ENCODE peak calls at places on chromosomes 6 and 20, in nine cellular contexts. E is effector memory CD4-positive, alpha-beta T cell; X is neural progenitor cell; Q is body of pancreas; T is PC-3; L is PC-9; S is adrenal gland; D is A549; G is OCI-LY7. C is an unnamed sample. For H3K4me1, the result is how much of the 10 kb centered on the place peaks cover.

GRCh38 chr20:44501448-44501847 is 20.4 kb downstream of the SERINC3 start:
- DNase-seq in L (no peak), S (peak), E (no peak), X (no peak), G (no peak), Q (no peak), D (no peak), T (no peak), C (no peak)

GRCh38 chr6:158752613-158753012 is 66.6 kb downstream of the EZR start:
- DNase-seq in E (no peak), G (peak), Q (peak), L (peak), T (no peak), X (peak), S (peak), D (no peak), C (no peak)

GRCh38 chr6:68039641-68040311 is 595.3 kb upstream of the ADGRB3 start:
- DNase-seq in S (no peak), E (no peak), D (no peak), Q (no peak), L (no peak), T (no peak), X (no peak), G (no peak), C (no peak)

GRCh38 chr6:24935753-24936152 is at the start of gene RIPOR2:
- DNase-seq in G (peak), Q (no peak), L (no peak), T (no peak), S (peak), D (peak), E (peak), X (peak), C (no peak)

GRCh38 chr6:118668761-118669411 is 17.5 kb upstream of the CEP85L start:
- DNase-seq in T (peak), D (no peak), L (peak), S (no peak), X (no peak), E (no peak), G (no peak), Q (no peak), C (peak)

GRCh38 chr6:88368071-88368787 is 202.1 kb upstream of the CNR1 start:
- DNase-seq in E (no peak), T (peak), D (peak), S (no peak), X (no peak), Q (no peak), L (no peak), G (no peak), C (no peak)

GRCh38 chr6:131255911-131256310 is 120.6 kb downstream of the AKAP7 start:
- DNase-seq in E (no peak), G (no peak), S (no peak), T (peak), L (peak), D (no peak), Q (no peak), X (no peak), C (no peak)

GRCh38 chr20:59331721-59332329 is 31.4 kb downstream of the EDN3 start:
- DNase-seq in L (no peak), T (no peak), G (no peak), E (no peak), Q (no peak), S (no peak), X (no peak), D (no peak), C (no peak)

GRCh38 chr6:93300661-93301060 is 118.7 kb downstream of the EPHA7 start:
- DNase-seq in E (no peak), D (no peak), Q (no peak), S (no peak), L (no peak), G (no peak), X (no peak), T (peak), C (no peak)

GRCh38 chr6:106213660-106214276 is 111.8 kb downstream of the ATG5 start:
- DNase-seq in T (no peak), G (no peak), X (no peak), Q (no peak), E (no peak), S (no peak), L (no peak), D (no peak), C (no peak)

DNA sequence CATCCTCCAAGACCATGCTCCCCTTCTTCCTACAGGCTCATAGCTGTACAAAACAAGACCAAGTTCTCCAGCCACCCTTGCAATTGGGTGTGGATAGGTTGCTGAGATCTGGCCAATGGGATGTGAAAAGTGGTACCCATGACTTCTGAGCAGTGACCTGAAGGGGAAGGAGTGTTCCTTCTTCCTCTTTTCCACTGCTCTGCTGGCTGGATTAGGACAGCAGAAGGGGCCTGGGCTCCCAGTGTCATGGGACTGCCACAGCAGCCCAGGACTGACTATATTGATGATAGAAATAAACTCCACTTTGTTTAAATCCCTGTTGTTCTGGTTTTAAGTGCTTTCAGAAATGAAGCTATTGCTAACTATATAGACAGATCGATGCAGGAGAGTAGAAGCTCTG is 64.8 kb downstream of the SLC22A23 start:
- DNase-seq in Q (no peak), E (no peak), G (no peak), T (no peak), L (no peak), X (no peak), D (no peak), S (peak), C (no peak)
- H3K4me1 ChIP-seq in Q (under half), E (under half), G (under half), T (under half), L (under half), X (under half), D (half or more), S (under half), C (under half)

DNA sequence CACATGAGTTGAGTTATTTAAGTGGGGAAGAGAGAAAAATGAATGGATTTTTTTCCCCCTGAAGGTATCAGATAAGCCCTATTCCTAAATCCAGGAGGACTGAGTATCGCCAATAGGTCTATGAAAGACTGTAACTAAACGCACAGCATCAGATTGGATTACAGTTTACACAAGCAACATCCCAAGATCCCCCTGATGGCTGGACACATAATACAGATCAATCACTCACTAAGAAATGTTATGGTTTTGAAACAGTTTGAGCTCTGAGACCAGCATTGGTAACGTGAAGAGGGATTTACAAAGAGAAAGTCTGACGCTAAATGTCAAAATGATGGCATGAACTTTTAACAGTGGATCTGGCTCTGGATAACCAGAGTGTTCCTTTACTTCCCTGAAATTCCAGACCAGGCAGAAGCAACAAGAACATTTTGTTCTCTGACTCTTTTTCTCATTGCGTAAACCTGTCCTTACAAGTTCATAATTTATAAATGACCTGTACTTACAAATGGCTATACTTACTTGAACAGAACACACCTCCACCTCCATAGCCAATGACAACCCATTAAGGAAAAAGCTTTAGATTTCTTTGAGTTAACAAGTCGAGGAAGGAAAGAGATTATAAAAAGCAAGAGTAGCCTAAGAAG is 131.8 kb upstream of the BEND3 start:
- DNase-seq in D (no peak), X (no peak), L (no peak), E (no peak), T (no peak), S (no peak), G (no peak), Q (no peak), C (no peak)
- H3K4me3 ChIP-seq in D (no peak), X (no peak), L (no peak), E (no peak), T (no peak), S (no peak), G (no peak), Q (no peak), C (no peak)

DNA sequence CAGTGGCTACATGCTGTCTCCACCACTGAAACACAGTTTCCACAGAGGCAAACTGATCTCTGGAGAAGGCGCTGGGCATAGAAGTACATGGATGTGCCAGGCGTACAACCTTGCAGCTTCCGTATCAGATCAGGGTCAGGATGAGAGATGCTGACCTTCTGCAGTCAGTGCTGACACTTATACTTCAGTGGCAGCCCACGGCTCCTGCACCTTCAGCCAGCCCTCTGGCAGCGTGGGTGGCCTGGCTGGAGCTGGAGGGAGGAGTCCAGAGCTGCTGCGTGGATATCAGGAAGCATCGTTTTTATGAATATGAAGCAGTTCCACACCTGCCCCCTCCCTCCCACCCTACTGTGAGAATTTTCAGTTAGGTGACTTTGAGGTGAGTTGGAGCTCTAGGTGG is 149.3 kb downstream of the CFAP61 start:
- DNase-seq in X (no peak), Q (no peak), L (no peak), S (no peak), E (no peak), T (no peak), D (no peak), G (no peak), C (no peak)
- H3K4me1 ChIP-seq in X (under half), Q (under half), L (under half), S (under half), E (under half), T (under half), D (under half), G (under half), C (under half)

GRCh38 chr6:7138921-7139358 is 31.2 kb downstream of the RREB1 start:
- DNase-seq in Q (peak), E (peak), T (peak), D (peak), X (peak), G (no peak), S (no peak), L (peak), C (no peak)

GRCh38 chr6:7138111-7138510 is 30.4 kb downstream of the RREB1 start:
- DNase-seq in X (no peak), D (no peak), Q (no peak), T (no peak), E (no peak), S (no peak), L (no peak), G (no peak), C (no peak)

GRCh38 chr6:7140631-7141366 is 33.0 kb downstream of the RREB1 start:
- DNase-seq in X (peak), E (peak), T (peak), G (peak), L (peak), Q (peak), S (peak), D (peak), C (peak)

GRCh38 chr6:7142228-7142801 is 34.6 kb downstream of the RREB1 start:
- DNase-seq in S (no peak), T (no peak), E (no peak), X (no peak), D (no peak), L (no peak), Q (no peak), G (no peak), C (no peak)

DNA sequence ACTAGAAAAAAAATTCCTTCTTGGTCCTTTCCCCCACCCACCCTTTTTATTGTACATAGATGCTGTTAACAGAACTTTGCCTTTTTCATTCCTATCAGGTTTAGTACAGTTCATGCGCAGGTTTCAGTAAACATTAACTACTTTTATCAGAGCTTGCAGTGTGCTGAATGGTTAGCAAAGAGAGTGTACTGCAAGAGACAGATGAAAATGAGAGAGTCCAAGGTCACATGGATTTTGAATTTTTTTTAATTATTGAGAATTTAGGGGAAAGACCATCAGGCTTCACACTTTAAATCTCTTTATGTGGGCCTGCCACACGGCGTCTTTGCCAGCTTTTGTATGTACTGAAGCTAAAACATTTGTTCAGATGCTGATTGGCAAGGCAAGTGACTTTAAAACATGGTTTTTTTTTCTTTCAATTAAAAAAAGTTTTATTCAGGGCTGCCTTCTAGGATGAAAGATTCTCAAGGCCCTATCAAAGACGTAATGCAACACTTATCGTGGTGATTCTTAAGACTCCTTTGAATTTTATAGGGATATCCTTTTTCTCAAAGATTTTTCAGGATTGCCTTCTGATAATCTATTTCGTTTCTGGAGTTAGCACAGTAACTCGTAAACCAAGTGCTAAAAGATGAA is 32.2 kb downstream of the RREB1 start:
- DNase-seq in X (no peak), T (no peak), Q (no peak), E (no peak), G (no peak), D (no peak), S (no peak), L (no peak), C (no peak)
- H3K4me3 ChIP-seq in X (no peak), T (peak), Q (no peak), E (no peak), G (no peak), D (peak), S (peak), L (peak), C (no peak)

GRCh38 chr6:111664565-111665039 is 58.9 kb upstream of the TRAF3IP2 start:
- DNase-seq in S (no peak), D (no peak), Q (no peak), G (no peak), X (no peak), L (no peak), T (no peak), E (no peak), C (no peak)

GRCh38 chr6:111669326-111669725 is 63.6 kb upstream of the TRAF3IP2 start:
- DNase-seq in E (no peak), X (no peak), T (no peak), Q (no peak), D (no peak), G (no peak), S (no peak), L (no peak), C (no peak)

GRCh38 chr6:111667921-111668320 is 62.2 kb upstream of the TRAF3IP2 start:
- DNase-seq in T (no peak), L (no peak), Q (no peak), S (no peak), D (no peak), E (no peak), X (no peak), G (no peak), C (no peak)

GRCh38 chr6:111668410-111668809 is 62.7 kb upstream of the TRAF3IP2 start:
- DNase-seq in Q (no peak), E (no peak), T (no peak), S (no peak), G (no peak), X (no peak), D (no peak), L (no peak), C (no peak)

GRCh38 chr6:111666812-111667211 is 61.1 kb upstream of the TRAF3IP2 start:
- DNase-seq in D (no peak), E (no peak), T (no peak), X (no peak), Q (no peak), S (peak), L (no peak), G (no peak), C (no peak)
- H3K4me1 ChIP-seq in D (under half), E (under half), T (under half), X (under half), Q (under half), S (under half), L (under half), G (under half), C (under half)

GRCh38 chr6:39051399-39052122 is 3.0 kb downstream of the GLP1R start:
- DNase-seq in L (no peak), X (no peak), Q (no peak), D (no peak), G (no peak), T (peak), E (no peak), S (no peak), C (no peak)

GRCh38 chr6:39048481-39049399 is at the start of gene GLP1R:
- DNase-seq in S (no peak), E (no peak), D (no peak), X (peak), Q (peak), T (no peak), L (no peak), G (no peak), C (no peak)

GRCh38 chr6:39047434-39048327 is 900 bp upstream of the GLP1R start:
- DNase-seq in D (no peak), Q (no peak), X (no peak), T (no peak), G (no peak), E (no peak), L (no peak), S (no peak), C (no peak)

GRCh38 chr6:39050453-39051112 is 2.0 kb downstream of the GLP1R start:
- DNase-seq in X (no peak), Q (no peak), D (no peak), S (no peak), G (no peak), L (no peak), E (no peak), T (no peak), C (no peak)

DNA sequence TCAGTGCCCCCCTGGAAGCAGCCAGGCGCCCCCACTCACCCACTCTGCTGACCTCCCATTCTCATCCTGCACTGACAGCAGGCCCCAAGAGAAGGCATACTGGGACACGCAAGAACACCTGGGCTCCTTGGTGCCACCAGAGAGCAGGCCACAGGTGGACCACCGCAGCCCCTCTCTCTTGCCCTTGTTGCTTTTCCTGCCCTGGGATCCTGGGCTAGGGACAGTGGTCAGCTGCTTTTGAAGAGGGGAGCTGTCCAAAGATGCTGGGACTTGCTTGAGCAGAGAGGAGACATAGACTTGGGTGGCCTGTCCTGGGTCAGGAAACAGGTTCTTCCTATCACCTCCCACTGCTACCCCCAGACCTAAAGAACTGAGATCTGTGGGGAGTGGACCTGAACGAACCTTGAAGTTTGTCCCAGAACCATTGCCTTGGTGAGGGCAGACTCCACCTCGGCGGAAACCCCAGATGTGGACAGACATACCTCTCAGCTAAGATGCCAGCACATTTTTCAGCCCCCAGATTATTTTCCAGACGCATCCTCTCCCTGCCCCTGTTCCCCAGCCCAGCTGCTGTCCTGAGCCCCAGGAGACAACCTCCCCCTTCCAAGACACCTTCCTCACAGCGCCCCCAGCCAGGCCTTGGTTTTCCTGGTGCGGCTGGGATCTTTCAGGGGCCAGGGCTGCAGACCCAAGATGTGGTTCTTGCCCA is 1.1 kb downstream of the GLP1R start:
- DNase-seq in G (no peak), D (no peak), E (no peak), T (no peak), S (no peak), L (no peak), Q (no peak), X (peak), C (no peak)
- H3K4me3 ChIP-seq in G (no peak), D (no peak), E (no peak), T (no peak), S (no peak), L (no peak), Q (peak), X (no peak), C (no peak)

DNA sequence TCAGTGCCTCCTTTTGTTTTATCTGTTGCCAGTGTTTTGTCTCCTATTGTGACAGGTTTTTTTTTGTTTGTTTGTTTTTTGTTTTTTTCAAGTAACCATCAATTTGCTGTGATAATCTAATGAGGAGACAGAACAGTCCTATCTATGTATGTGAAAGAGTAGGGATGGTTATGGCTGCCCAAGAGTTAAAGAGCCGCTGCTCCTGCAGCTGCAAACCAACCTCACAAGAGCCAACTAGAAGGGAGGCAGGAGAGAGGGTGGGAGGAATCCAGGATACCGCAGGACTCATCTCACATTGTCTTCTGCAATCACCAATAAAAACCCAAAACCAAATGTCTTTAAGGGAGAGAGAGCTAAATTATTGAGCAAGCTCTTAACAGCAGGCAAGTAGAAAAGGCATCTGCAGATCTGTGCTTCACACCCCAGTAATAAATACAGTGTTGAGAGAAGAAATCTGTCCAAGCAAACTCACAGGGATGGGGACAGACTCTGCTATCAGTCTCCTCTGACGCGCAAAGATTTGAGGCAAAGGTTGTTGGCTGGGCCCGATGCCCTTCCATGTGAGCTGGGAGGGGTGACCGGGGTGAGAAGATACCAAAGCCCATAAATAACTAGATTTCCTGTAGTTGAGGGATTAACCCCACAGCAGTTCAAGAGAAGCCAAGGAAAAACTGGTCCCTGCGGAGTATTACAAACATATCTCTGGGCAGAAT is 315.3 kb upstream of the SOX4 start:
- DNase-seq in Q (no peak), D (no peak), L (no peak), G (no peak), X (no peak), S (no peak), T (no peak), E (no peak), C (no peak)
- H3K4me1 ChIP-seq in Q (under half), D (under half), L (under half), G (under half), X (under half), S (under half), T (under half), E (under half), C (under half)

DNA sequence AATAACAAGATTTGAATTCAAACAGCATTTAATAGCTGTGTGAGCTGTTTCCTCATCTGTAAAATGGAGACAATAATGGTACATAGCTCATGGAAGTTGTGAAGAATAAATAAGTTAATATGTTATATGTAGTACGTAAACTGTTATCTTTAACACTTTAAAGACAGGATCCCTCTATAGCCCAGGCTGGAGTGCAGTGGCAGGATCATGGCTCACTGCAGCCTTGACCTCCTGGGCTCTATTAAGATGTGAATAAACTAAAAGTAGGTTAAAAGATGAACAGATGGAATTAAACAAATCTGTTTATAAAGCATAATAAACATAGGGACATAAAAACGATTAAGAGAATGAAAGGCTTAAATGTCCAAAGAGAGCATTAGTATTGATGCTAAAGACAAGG is 3.0 kb downstream of the AMD1 start:
- DNase-seq in T (no peak), G (no peak), E (no peak), Q (no peak), X (no peak), S (no peak), L (no peak), D (no peak), C (no peak)
- H3K4me3 ChIP-seq in T (peak), G (peak), E (peak), Q (no peak), X (peak), S (peak), L (peak), D (peak), C (no peak)

C was measured in SJSA1.